ENCODE peak calls at places on chromosomes 3 and 15, in six cellular contexts. One of them, this sample, is unnamed.
A peak's percentile ranks its signal among the peaks of the same experiment; 100 is the strongest.

GRCh38 chr3:9884555-9885165 is 4.6 kb upstream of the CIDEC start:
- DNase-seq in K562: peak; percentile 86
- DNase-seq in H1: no peak
- DNase-seq in HepG2: peak; percentile 29
- DNase-seq in HCT116: peak; percentile 89
- DNase-seq in GM12878: no peak
- DNase-seq in this sample: no peak

GRCh38 chr3:49132437-49133225 is at the start of gene LAMB2:
- DNase-seq in K562: peak; percentile 69
- DNase-seq in H1: peak; percentile 39
- DNase-seq in HepG2: peak; percentile 79
- DNase-seq in HCT116: peak; percentile 66
- DNase-seq in GM12878: no peak
- DNase-seq in this sample: peak; percentile 80

GRCh38 chr3:9173445-9173844 is 76.0 kb downstream of the SRGAP3 start:
- DNase-seq in K562: no peak
- DNase-seq in H1: no peak
- DNase-seq in HepG2: no peak
- DNase-seq in HCT116: no peak
- DNase-seq in GM12878: no peak
- DNase-seq in this sample: no peak

GRCh38 chr3:177050466-177051237 is 146.6 kb downstream of the TBL1XR1 start:
- DNase-seq in K562: peak; percentile 34
- DNase-seq in H1: no peak
- DNase-seq in HepG2: peak; percentile 13
- DNase-seq in HCT116: peak; percentile 19
- DNase-seq in GM12878: no peak
- DNase-seq in this sample: no peak

GRCh38 chr3:191244242-191244867 is 45.3 kb downstream of the OSTN start:
- DNase-seq in K562: no peak
- DNase-seq in H1: no peak
- DNase-seq in HepG2: peak; percentile 6
- DNase-seq in HCT116: no peak
- DNase-seq in GM12878: no peak
- DNase-seq in this sample: no peak

GRCh38 chr3:51371943-51372557 is 13.0 kb upstream of the MANF start:
- DNase-seq in K562: peak; percentile 58
- DNase-seq in H1: no peak
- DNase-seq in HepG2: peak; percentile 55
- DNase-seq in HCT116: peak; percentile 51
- DNase-seq in GM12878: no peak
- DNase-seq in this sample: peak; percentile 77

GRCh38 chr3:150268426-150269321 is 139.4 kb upstream of the TSC22D2 start:
- DNase-seq in K562: peak; percentile 27
- DNase-seq in H1: no peak
- DNase-seq in HepG2: peak; percentile 55
- DNase-seq in HCT116: no peak
- DNase-seq in GM12878: no peak
- DNase-seq in this sample: no peak

GRCh38 chr15:67785431-67785830 is 39.9 kb upstream of the SKOR1 start:
- DNase-seq in K562: no peak
- DNase-seq in H1: no peak
- DNase-seq in HepG2: no peak
- DNase-seq in HCT116: no peak
- DNase-seq in GM12878: no peak
- DNase-seq in this sample: no peak

GRCh38 chr3:14170569-14171159 is 7.7 kb downstream of the XPC start:
- DNase-seq in K562: no peak
- DNase-seq in H1: no peak
- DNase-seq in HepG2: no peak
- DNase-seq in HCT116: no peak
- DNase-seq in GM12878: no peak
- DNase-seq in this sample: no peak

GRCh38 chr3:43914269-43914668 is 223.5 kb downstream of the ABHD5 start:
- DNase-seq in K562: no peak
- DNase-seq in H1: no peak
- DNase-seq in HepG2: no peak
- DNase-seq in HCT116: no peak
- DNase-seq in GM12878: no peak
- DNase-seq in this sample: no peak

GRCh38 chr3:171428892-171429291 is 31.3 kb downstream of the TNIK start:
- DNase-seq in K562: no peak
- DNase-seq in H1: no peak
- DNase-seq in HepG2: no peak
- DNase-seq in HCT116: no peak
- DNase-seq in GM12878: no peak
- DNase-seq in this sample: no peak

GRCh38 chr15:73955851-73956250 is 29.6 kb downstream of the LOXL1 start:
- DNase-seq in K562: no peak
- DNase-seq in H1: no peak
- DNase-seq in HepG2: no peak
- DNase-seq in HCT116: no peak
- DNase-seq in GM12878: no peak
- DNase-seq in this sample: no peak

GRCh38 chr3:179113903-179114302 is 34.3 kb upstream of the PIK3CA start:
- DNase-seq in K562: no peak
- DNase-seq in H1: no peak
- DNase-seq in HepG2: no peak
- DNase-seq in HCT116: no peak
- DNase-seq in GM12878: no peak
- DNase-seq in this sample: no peak

GRCh38 chr3:197007953-197008352 is 21.7 kb downstream of the MELTF start:
- DNase-seq in K562: no peak
- DNase-seq in H1: no peak
- DNase-seq in HepG2: no peak
- DNase-seq in HCT116: no peak
- DNase-seq in GM12878: no peak
- DNase-seq in this sample: no peak

GRCh38 chr3:31277582-31277981 is 255.1 kb upstream of the STT3B start:
- DNase-seq in K562: no peak
- DNase-seq in H1: no peak
- DNase-seq in HepG2: no peak
- DNase-seq in HCT116: no peak
- DNase-seq in GM12878: no peak
- DNase-seq in this sample: no peak

GRCh38 chr15:99347609-99348008 is 96.3 kb downstream of the LRRC28 start:
- DNase-seq in K562: no peak
- DNase-seq in H1: no peak
- DNase-seq in HepG2: no peak
- DNase-seq in HCT116: no peak
- DNase-seq in GM12878: no peak
- DNase-seq in this sample: no peak

GRCh38 chr3:50173685-50174516 is 17.5 kb upstream of the GNAT1 start:
- DNase-seq in K562: no peak
- DNase-seq in H1: no peak
- DNase-seq in HepG2: no peak
- DNase-seq in HCT116: no peak
- DNase-seq in GM12878: no peak
- DNase-seq in this sample: no peak

GRCh38 chr3:186095584-186096061 is 13.3 kb downstream of the ETV5 start:
- DNase-seq in K562: no peak
- DNase-seq in H1: no peak
- DNase-seq in HepG2: peak; percentile 68
- DNase-seq in HCT116: no peak
- DNase-seq in GM12878: no peak
- DNase-seq in this sample: no peak

GRCh38 chr3:173255555-173255954 is 114.5 kb upstream of the SPATA16 start:
- DNase-seq in K562: no peak
- DNase-seq in H1: no peak
- DNase-seq in HepG2: no peak
- DNase-seq in HCT116: no peak
- DNase-seq in GM12878: no peak
- DNase-seq in this sample: no peak

GRCh38 chr3:178137831-178138230 is 398.4 kb upstream of the KCNMB2 start:
- DNase-seq in K562: no peak
- DNase-seq in H1: no peak
- DNase-seq in HepG2: no peak
- DNase-seq in HCT116: no peak
- DNase-seq in GM12878: no peak
- DNase-seq in this sample: no peak

GRCh38 chr3:159029306-159030026 is 227.6 kb downstream of the MFSD1 start:
- DNase-seq in K562: no peak
- DNase-seq in H1: no peak
- DNase-seq in HepG2: no peak
- DNase-seq in HCT116: no peak
- DNase-seq in GM12878: no peak
- DNase-seq in this sample: no peak

GRCh38 chr3:104896624-104897023 is 470.1 kb upstream of the ALCAM start:
- DNase-seq in K562: no peak
- DNase-seq in H1: no peak
- DNase-seq in HepG2: no peak
- DNase-seq in HCT116: no peak
- DNase-seq in GM12878: no peak
- DNase-seq in this sample: no peak

GRCh38 chr3:123093696-123094095 is 26.9 kb downstream of the PDIA5 start:
- DNase-seq in K562: no peak
- DNase-seq in H1: no peak
- DNase-seq in HepG2: no peak
- DNase-seq in HCT116: no peak
- DNase-seq in GM12878: no peak
- DNase-seq in this sample: no peak
- TF ChIP-seq ZNF274 in K562: no peak
- TF ChIP-seq ZNF274 in H1: no peak
- TF ChIP-seq ZNF274 in HepG2: no peak
- TF ChIP-seq ZNF274 in HCT116: no peak
- TF ChIP-seq ZNF274 in GM12878: no peak
- TF ChIP-seq ZNF274 in this sample: no peak

GRCh38 chr15:89498574-89498906 is 2.2 kb upstream of the RHCG start:
- DNase-seq in K562: no peak
- DNase-seq in H1: no peak
- DNase-seq in HepG2: no peak
- DNase-seq in HCT116: no peak
- DNase-seq in GM12878: no peak
- DNase-seq in this sample: no peak
- TF ChIP-seq ZNF274 in K562: no peak
- TF ChIP-seq ZNF274 in H1: no peak
- TF ChIP-seq ZNF274 in HepG2: no peak
- TF ChIP-seq ZNF274 in HCT116: no peak
- TF ChIP-seq ZNF274 in GM12878: no peak
- TF ChIP-seq ZNF274 in this sample: no peak

GRCh38 chr3:136819784-136820640 is 1.1 kb downstream of the SLC35G2 start:
- DNase-seq in K562: peak; percentile 30
- DNase-seq in H1: no peak
- DNase-seq in HepG2: peak; percentile 34
- DNase-seq in HCT116: no peak
- DNase-seq in GM12878: no peak
- DNase-seq in this sample: peak; percentile 42
- TF ChIP-seq ZNF274 in K562: no peak
- TF ChIP-seq ZNF274 in H1: no peak
- TF ChIP-seq ZNF274 in HepG2: peak; percentile 43
- TF ChIP-seq ZNF274 in HCT116: no peak
- TF ChIP-seq ZNF274 in GM12878: no peak
- TF ChIP-seq ZNF274 in this sample: no peak

GRCh38 chr3:66702126-66702525 is 201.3 kb upstream of the LRIG1 start:
- DNase-seq in K562: no peak
- DNase-seq in H1: no peak
- DNase-seq in HepG2: no peak
- DNase-seq in HCT116: no peak
- DNase-seq in GM12878: no peak
- DNase-seq in this sample: no peak
- TF ChIP-seq ZNF274 in K562: no peak
- TF ChIP-seq ZNF274 in H1: no peak
- TF ChIP-seq ZNF274 in HepG2: no peak
- TF ChIP-seq ZNF274 in HCT116: no peak
- TF ChIP-seq ZNF274 in GM12878: no peak
- TF ChIP-seq ZNF274 in this sample: no peak

DNA sequence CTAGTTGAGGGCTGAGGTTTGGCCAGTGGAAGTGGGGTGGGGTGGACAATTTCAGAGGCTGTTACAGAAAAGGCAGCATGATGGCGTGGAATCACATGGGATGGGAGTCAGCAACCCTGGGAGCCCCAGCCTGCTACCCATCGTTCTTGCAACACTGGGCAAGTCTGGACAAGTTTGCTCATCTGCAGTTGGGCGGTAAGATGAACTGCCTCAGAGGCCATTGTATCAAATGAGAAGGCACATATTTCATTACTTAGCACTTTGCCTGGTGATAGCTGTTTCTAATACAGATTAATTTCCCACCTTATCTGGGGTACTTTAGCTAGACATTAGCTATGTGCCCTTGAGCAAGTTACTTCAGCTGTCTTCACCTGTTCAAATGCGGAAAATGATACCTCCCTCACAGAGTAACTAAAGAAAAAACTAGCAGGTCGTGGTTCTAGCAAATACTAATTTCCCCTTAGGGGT is 248.9 kb downstream of the THSD4 start:
- DNase-seq in K562: no peak
- DNase-seq in H1: no peak
- DNase-seq in HepG2: no peak
- DNase-seq in HCT116: no peak
- DNase-seq in GM12878: no peak
- DNase-seq in this sample: no peak
- TF ChIP-seq ZNF274 in K562: no peak
- TF ChIP-seq ZNF274 in H1: no peak
- TF ChIP-seq ZNF274 in HepG2: no peak
- TF ChIP-seq ZNF274 in HCT116: no peak
- TF ChIP-seq ZNF274 in GM12878: no peak
- TF ChIP-seq ZNF274 in this sample: no peak

DNA sequence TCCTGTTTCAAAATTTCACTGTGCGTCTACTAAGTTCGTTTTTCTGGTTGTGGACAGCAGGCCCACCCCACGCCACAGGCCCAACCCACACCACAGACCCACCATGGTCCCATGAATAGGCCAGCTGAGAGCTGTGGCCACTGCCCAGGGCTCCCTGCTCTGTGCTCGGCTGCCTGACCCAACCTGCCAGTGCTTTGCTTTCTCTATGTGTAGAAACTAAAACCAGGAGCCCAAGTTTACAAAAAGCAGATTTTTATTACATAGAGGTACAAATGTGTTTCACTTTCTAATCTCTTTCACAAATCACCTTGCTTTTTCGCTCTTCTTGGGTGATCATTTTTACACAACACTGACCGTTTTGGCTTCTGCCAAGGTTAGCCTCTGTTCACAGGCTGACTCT is 69.1 kb downstream of the HERC2 start:
- DNase-seq in K562: no peak
- DNase-seq in H1: no peak
- DNase-seq in HepG2: no peak
- DNase-seq in HCT116: no peak
- DNase-seq in GM12878: no peak
- DNase-seq in this sample: no peak
- TF ChIP-seq ZNF274 in K562: no peak
- TF ChIP-seq ZNF274 in H1: no peak
- TF ChIP-seq ZNF274 in HepG2: no peak
- TF ChIP-seq ZNF274 in HCT116: no peak
- TF ChIP-seq ZNF274 in GM12878: no peak
- TF ChIP-seq ZNF274 in this sample: no peak